ENCODE peak calls at places on chromosome 3, in six cellular contexts. K is GM12878, G is HepG2, T is WTC11, L is GM23338, X is H1. I is an unnamed sample.

GRCh38 chr3:31405515-31405914 is 127.2 kb upstream of the STT3B start:
- DNase-seq in L (no peak), T (no peak), K (no peak), G (no peak), X (no peak), I (no peak)

GRCh38 chr3:17670749-17671148 is 71.7 kb downstream of the TBC1D5 start:
- DNase-seq in L (no peak), G (no peak), X (no peak), K (no peak), T (no peak), I (no peak)

GRCh38 chr3:36418296-36418695 is 38.0 kb downstream of the STAC start:
- DNase-seq in K (no peak), L (no peak), X (no peak), G (no peak), T (no peak), I (no peak)

GRCh38 chr3:136604961-136605360 is 147.2 kb downstream of the STAG1 start:
- DNase-seq in L (no peak), T (no peak), G (no peak), X (no peak), K (no peak), I (no peak)

GRCh38 chr3:126510323-126510910 is 7.2 kb downstream of the UROC1 start:
- DNase-seq in X (no peak), T (no peak), G (no peak), K (no peak), L (no peak), I (no peak)

GRCh38 chr3:54366839-54367238 is 244.5 kb downstream of the CACNA2D3 start:
- DNase-seq in G (no peak), T (no peak), L (no peak), X (no peak), K (no peak), I (no peak)

GRCh38 chr3:140296796-140297352 is 361.9 kb downstream of the CLSTN2 start:
- DNase-seq in T (no peak), L (no peak), G (peak), K (no peak), X (no peak), I (no peak)

GRCh38 chr3:14539384-14540208 is 546 bp downstream of the GRIP2 start:
- DNase-seq in X (no peak), K (no peak), T (no peak), G (no peak), L (no peak), I (no peak)

GRCh38 chr3:128069271-128069670 is 17.0 kb downstream of the SEC61A1 start:
- DNase-seq in G (no peak), K (no peak), X (no peak), T (no peak), L (no peak), I (no peak)

GRCh38 chr3:126982125-126982521 is 792 bp upstream of the PLXNA1 start:
- DNase-seq in T (no peak), L (peak), K (peak), G (no peak), X (peak), I (peak)

GRCh38 chr3:99817047-99817436 is 620 bp upstream of the CMSS1 start:
- DNase-seq in L (peak), K (no peak), G (no peak), T (no peak), X (no peak), I (peak)

GRCh38 chr3:53806182-53807116 is 39.8 kb downstream of the CHDH start:
- DNase-seq in K (peak), T (no peak), G (peak), X (no peak), L (no peak), I (no peak)

GRCh38 chr3:155748611-155749365 is 3.9 kb upstream of the PLCH1 start:
- DNase-seq in T (no peak), K (no peak), G (peak), X (no peak), L (no peak), I (no peak)

GRCh38 chr3:189094539-189094938 is 77.2 kb upstream of the TPRG1 start:
- DNase-seq in T (no peak), G (no peak), X (no peak), L (no peak), K (no peak), I (no peak)

GRCh38 chr3:170523248-170523647 is 62.6 kb downstream of the SLC7A14 start:
- DNase-seq in X (no peak), T (no peak), L (no peak), K (no peak), G (no peak), I (no peak)

GRCh38 chr3:32413845-32414526 is 22.3 kb downstream of the CMTM7 start:
- DNase-seq in T (no peak), X (no peak), K (no peak), L (peak), G (no peak), I (no peak)

GRCh38 chr3:129343643-129344360 is 65.1 kb downstream of the HMCES start:
- DNase-seq in L (peak), T (peak), X (no peak), G (no peak), K (no peak), I (peak)

GRCh38 chr3:157077565-157077991 is 82.4 kb downstream of the CCNL1 start:
- DNase-seq in K (no peak), L (peak), X (no peak), G (peak), T (no peak), I (no peak)

GRCh38 chr3:47419083-47420043 is 38.5 kb downstream of the PTPN23 start:
- DNase-seq in X (no peak), L (no peak), T (no peak), G (no peak), K (no peak), I (no peak)

GRCh38 chr3:172182797-172183196 is 143.4 kb downstream of the FNDC3B start:
- DNase-seq in G (no peak), L (no peak), X (no peak), T (no peak), K (no peak), I (no peak)

GRCh38 chr3:15279671-15280402 is 52.5 kb downstream of the SH3BP5 start:
- DNase-seq in K (no peak), L (no peak), X (no peak), T (no peak), G (no peak), I (no peak)

GRCh38 chr3:68874551-68875348 is 57.6 kb downstream of the TAFA4 start:
- DNase-seq in L (no peak), G (no peak), X (no peak), K (no peak), T (no peak), I (no peak)
- TF ChIP-seq CREB1 in L (no peak), G (no peak), X (no peak), K (no peak), T (no peak), I (no peak)

DNA sequence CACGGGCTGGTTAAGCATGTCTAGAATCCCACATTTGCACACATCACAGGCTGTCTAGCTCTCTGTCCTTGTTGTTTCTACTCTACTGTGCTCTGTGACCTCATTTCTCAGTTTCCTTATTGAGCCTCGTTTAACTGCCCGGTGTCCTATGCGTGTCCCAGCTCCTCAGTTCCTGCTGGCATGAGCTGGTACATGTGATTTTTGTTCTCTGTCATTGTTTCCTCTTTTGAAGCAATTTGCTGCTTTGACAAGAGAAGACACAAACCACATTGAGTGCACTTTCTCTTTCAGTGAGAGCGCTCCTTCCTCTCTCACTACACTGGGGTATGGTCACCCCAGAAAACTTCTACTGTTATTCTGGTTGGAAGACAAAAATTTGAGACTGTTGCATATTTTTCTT is 563.5 kb downstream of the PDCD6IP start:
- DNase-seq in G (no peak), L (no peak), T (no peak), K (peak), X (no peak), I (no peak)
- TF ChIP-seq CREB1 in G (no peak), L (no peak), T (no peak), K (peak), X (no peak), I (no peak)

DNA sequence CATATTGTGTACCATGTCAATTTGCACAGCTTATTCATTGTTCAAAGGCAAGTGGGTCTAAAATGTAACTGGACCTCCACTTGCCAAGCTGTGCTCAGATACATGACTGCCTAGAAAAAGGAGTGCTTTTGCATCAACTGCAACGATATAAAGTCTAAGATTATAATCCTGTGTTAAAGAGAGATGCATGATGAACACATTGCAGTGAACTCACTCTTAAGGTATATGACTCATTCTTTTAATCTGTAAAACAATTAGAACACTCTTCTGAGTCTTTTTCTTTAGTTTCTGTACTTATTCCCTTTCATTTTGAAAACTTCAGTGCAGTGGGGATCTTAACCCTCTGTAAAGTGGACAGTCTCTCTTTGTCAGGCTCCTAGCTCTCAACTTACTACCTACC is 982.8 kb downstream of the ROBO1 start:
- DNase-seq in K (no peak), T (no peak), G (no peak), L (no peak), X (no peak), I (no peak)
- TF ChIP-seq CREB1 in K (no peak), T (no peak), G (no peak), L (no peak), X (no peak), I (no peak)

DNA sequence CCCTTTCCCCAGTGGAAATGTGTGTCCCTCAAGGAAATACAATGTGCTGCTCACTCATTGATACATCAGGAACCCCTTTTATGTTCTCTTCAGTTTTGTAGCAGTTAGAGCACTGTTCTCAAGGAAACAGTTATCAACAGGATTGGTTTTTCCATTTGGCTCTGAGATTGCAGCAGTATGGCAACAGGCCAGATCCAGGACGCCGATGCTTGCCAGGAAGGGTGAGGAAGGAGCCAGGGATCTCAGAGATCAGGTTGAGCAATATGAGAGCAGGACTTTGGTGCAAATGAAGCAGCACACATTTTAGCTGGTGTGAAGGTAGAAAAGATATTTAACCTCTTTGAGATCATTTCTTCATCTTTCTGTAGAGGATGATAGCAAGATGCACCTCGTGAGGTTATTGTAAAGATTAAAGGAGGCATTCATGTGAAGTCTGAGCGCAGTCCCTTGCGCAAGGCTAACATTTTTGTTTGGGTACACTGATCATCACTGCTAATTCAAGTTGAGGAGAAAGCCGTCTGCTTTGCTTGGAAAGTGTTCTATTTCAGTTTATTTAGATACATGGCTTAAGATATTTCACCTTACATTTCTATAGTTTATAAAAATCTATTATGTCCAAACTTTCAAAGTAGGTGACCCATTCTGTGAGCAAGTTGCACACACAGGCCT is 68.5 kb downstream of the KCNH8 start:
- DNase-seq in G (no peak), K (no peak), L (no peak), T (no peak), X (no peak), I (no peak)
- TF ChIP-seq CREB1 in G (no peak), K (no peak), L (no peak), T (no peak), X (no peak), I (no peak)

GRCh38 chr3:175255698-175256097 is 396.6 kb downstream of the NAALADL2 start:
- DNase-seq in X (no peak), K (no peak), T (no peak), L (no peak), G (no peak), I (no peak)

GRCh38 chr3:175258763-175259162 is 399.6 kb downstream of the NAALADL2 start:
- DNase-seq in G (no peak), T (no peak), K (no peak), L (no peak), X (no peak), I (no peak)

DNA sequence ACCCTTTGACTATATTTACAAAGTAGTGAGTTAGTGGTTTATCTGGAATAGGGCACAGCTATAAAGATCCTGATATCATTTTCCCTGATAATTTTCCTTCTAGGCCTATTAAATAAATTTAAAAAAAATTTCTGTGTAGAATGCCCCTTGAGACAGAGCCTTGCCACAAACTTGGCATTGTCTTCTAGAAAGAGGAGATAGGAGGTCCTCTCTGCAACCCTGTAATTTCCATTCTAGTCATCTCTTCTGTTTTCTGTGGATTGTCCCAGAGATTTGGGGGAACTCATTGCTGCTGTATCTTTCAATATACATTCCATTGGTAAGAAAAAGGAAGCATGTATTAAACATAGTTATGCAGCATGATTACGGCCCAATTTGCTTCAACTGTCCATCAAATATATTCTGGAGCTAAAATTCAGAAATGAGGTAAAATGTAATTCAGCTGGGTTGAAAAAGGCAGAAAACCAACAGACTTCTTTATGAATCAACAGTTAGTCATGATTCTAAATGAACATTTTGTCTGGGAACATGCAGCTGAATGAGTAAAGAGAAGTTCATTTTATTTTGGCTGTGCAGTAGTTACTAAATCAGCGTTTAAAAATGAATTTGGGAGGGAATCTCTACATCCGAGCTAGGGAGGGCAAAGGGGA is 401.1 kb downstream of the NAALADL2 start:
- DNase-seq in T (no peak), L (no peak), X (no peak), G (no peak), K (no peak), I (no peak)
- TF ChIP-seq CREB1 in T (no peak), L (no peak), X (no peak), G (no peak), K (no peak), I (no peak)

DNA sequence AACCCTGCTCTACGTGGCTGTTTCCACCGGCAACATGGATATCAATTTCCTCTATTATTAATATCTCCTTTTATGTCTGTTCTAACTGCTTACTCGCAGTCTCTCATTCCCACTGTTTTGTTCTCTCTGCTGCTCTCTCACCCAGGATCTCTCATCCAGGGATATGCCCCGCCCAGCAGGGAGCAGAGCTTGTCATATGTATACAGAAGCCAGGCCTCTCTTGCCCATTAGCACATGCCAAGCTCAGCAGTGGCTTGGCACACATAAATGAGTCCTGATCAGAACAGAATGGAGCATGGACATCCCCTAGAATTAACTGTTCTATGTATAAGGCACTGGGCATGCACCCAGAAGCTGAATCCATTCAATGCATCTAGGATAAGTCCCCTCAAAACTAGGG is 61.7 kb downstream of the IGSF11 start:
- DNase-seq in T (peak), K (no peak), L (no peak), X (no peak), G (no peak), I (no peak)
- TF ChIP-seq CREB1 in T (no peak), K (no peak), L (no peak), X (no peak), G (no peak), I (no peak)

DNA sequence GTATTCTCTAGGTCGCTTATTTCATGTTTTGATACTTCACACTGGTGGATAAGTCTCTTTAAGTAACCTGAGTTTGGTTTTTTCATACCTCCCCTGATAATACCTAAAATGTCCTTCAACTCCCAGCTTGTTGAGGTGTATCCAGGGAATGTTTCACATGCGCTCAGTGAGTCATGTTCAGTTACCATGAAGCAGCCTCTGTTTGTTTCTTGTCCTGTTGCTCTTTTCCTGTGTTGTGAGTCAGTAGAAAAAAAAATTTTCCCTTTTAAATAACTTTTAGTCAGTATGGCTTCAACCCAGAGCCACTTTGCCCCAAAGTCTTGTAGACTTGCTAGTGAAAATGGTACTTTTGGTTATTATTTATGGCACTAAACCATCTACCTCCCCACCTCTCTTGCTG is 278.4 kb upstream of the ZPLD1 start:
- DNase-seq in T (no peak), L (no peak), K (no peak), X (no peak), G (no peak), I (no peak)
- TF ChIP-seq CREB1 in T (no peak), L (no peak), K (no peak), X (no peak), G (no peak), I (no peak)

GRCh38 chr3:57646723-57647122 is 46.2 kb downstream of the DENND6A start:
- DNase-seq in L (no peak), G (no peak), X (no peak), K (no peak), T (no peak), I (peak)
- TF ChIP-seq CREB1 in L (no peak), G (no peak), X (no peak), K (no peak), T (no peak), I (no peak)

I was measured in K562.